ENCODE peak calls at places on chromosome 12, in nine cellular contexts. W, V, F, N, H, C, U, E and X are unnamed samples.
A peak's percentile ranks its signal among the peaks of the same experiment; 100 is the strongest.

GRCh38 chr12:9509464-9510166 is 98.1 kb downstream of the KLRB1 start:
- DNase-seq in W (no peak), V (no peak), C (no peak), E (no peak), N (no peak), H (no peak), U (no peak), F (no peak), X (peak; percentile 0)

GRCh38 chr12:78321696-78322095 is 491.0 kb downstream of the NAV3 start:
- DNase-seq in E (no peak), H (no peak), U (no peak), C (no peak), W (no peak), V (no peak), F (no peak), N (no peak), X (no peak)

GRCh38 chr12:22262309-22262708 is 72.2 kb downstream of the ST8SIA1 start:
- DNase-seq in C (peak; percentile 49), H (peak; percentile 25), F (no peak), N (no peak), U (no peak), V (no peak), E (no peak), W (no peak), X (no peak)

GRCh38 chr12:84757978-84758377 is 154.6 kb downstream of the SLC6A15 start:
- DNase-seq in N (no peak), C (no peak), W (no peak), U (no peak), V (no peak), H (no peak), E (no peak), F (no peak), X (no peak)

GRCh38 chr12:124808276-124808675 is 55.4 kb downstream of the SCARB1 start:
- DNase-seq in H (no peak), N (no peak), V (no peak), F (no peak), E (no peak), W (no peak), U (no peak), C (no peak), X (no peak)

GRCh38 chr12:32362892-32363291 is 36.5 kb upstream of the FGD4 start:
- DNase-seq in N (no peak), F (no peak), H (no peak), V (no peak), W (no peak), C (no peak), U (no peak), E (no peak), X (no peak)

GRCh38 chr12:129903092-129903945 is 506 bp downstream of the TMEM132D start:
- DNase-seq in V (no peak), N (no peak), W (peak; percentile 6), C (peak; percentile 33), U (no peak), F (no peak), H (no peak), E (no peak), X (no peak)

GRCh38 chr12:10365716-10366433 is 24.0 kb downstream of the KLRK1 start:
- DNase-seq in H (no peak), C (no peak), W (no peak), F (no peak), N (no peak), U (no peak), V (no peak), E (no peak), X (no peak)

GRCh38 chr12:124543052-124543590 is 24.3 kb downstream of the NCOR2 start:
- DNase-seq in N (no peak), H (no peak), C (no peak), W (no peak), U (no peak), F (no peak), V (no peak), E (no peak), X (peak; percentile 74)

GRCh38 chr12:46187023-46187422 is 81.8 kb downstream of the SLC38A1 start:
- DNase-seq in E (no peak), W (no peak), N (no peak), C (no peak), H (no peak), F (peak; percentile 52), V (no peak), U (peak; percentile 34), X (peak; percentile 59)

GRCh38 chr12:22459872-22460490 is 84.4 kb downstream of the C2CD5 start:
- DNase-seq in E (no peak), H (peak; percentile 66), W (peak; percentile 12), N (no peak), C (peak; percentile 91), V (no peak), U (no peak), F (no peak), X (peak; percentile 74)

GRCh38 chr12:95195122-95195521 is 22.1 kb downstream of the FGD6 start:
- DNase-seq in H (no peak), N (no peak), C (peak; percentile 60), W (no peak), U (no peak), V (no peak), F (no peak), E (no peak), X (no peak)

GRCh38 chr12:4118017-4118510 is 155.5 kb upstream of the CCND2 start:
- DNase-seq in C (no peak), H (no peak), U (no peak), W (no peak), F (peak; percentile 51), E (peak; percentile 30), V (peak; percentile 86), N (peak; percentile 89), X (no peak)

GRCh38 chr12:34404377-34405285 is 382.3 kb downstream of the ALG10 start:
- DNase-seq in H (no peak), W (no peak), U (peak; percentile 3), N (no peak), V (peak; percentile 12), F (no peak), E (peak; percentile 20), C (no peak), X (no peak)

GRCh38 chr12:81859521-81859920 is 100.4 kb upstream of the PPFIA2 start:
- DNase-seq in U (no peak), W (no peak), V (no peak), E (no peak), F (no peak), H (no peak), C (no peak), N (no peak), X (peak; percentile 94)

GRCh38 chr12:47824198-47824597 is 4.5 kb upstream of the HDAC7 start:
- DNase-seq in W (no peak), C (no peak), E (no peak), F (no peak), H (no peak), V (no peak), U (no peak), N (no peak), X (no peak)

GRCh38 chr12:16636435-16637055 is 30.6 kb upstream of the LMO3 start:
- DNase-seq in U (no peak), N (peak; percentile 51), E (no peak), H (no peak), C (no peak), F (no peak), V (no peak), W (no peak), X (no peak)

GRCh38 chr12:130651188-130651587 is 64.9 kb downstream of the RIMBP2 start:
- DNase-seq in H (no peak), U (no peak), N (no peak), E (no peak), V (no peak), C (no peak), F (no peak), W (no peak), X (no peak)

GRCh38 chr12:48601013-48601756 is 31.3 kb upstream of the LALBA start:
- DNase-seq in W (peak; percentile 26), C (peak; percentile 80), U (no peak), H (peak; percentile 97), E (no peak), N (peak; percentile 45), V (no peak), F (no peak), X (peak; percentile 21)

DNA sequence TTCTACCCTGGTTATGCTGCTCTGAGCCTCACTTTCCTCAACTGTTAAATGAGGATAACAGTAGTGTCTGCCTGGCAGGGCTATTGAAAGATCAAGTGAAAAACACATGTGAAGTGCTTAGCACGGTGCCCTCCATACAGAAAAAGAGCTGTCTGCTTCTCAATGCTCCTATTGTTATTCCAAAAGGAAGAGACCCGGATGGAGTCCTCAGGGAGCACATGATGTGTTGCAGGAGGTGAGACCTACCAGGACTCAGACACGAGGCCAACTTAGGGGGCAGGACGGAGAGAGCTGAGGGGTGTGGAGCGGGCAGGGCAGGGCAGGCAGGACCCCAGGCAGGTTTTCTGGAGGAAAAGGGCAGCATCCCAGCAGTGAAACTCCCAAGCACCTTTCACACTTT is 8.9 kb downstream of the FAIM2 start:
- DNase-seq in V (no peak), N (no peak), C (no peak), E (peak; percentile 29), F (no peak), U (no peak), W (no peak), H (peak; percentile 44), X (no peak)
- H3K4me1 ChIP-seq in V (no peaks in the 10 kb centered on the region), N (no peaks in the 10 kb centered on the region), C (peaks cover 8% of the 10 kb centered on the region), E (peaks cover 4% of the 10 kb centered on the region), F (no peaks in the 10 kb centered on the region), U (no peaks in the 10 kb centered on the region), W (peaks cover 6% of the 10 kb centered on the region), H (peaks cover 30% of the 10 kb centered on the region), X (no peaks in the 10 kb centered on the region)

GRCh38 chr12:110550981-110551380 is 32.1 kb downstream of the PPTC7 start:
- DNase-seq in C (no peak), U (no peak), E (no peak), F (no peak), W (no peak), H (no peak), V (no peak), N (no peak), X (no peak)
- H3K4me1 ChIP-seq in C (peaks cover 7% of the 10 kb centered on the region), U (peaks cover 4% of the 10 kb centered on the region), E (peaks cover 29% of the 10 kb centered on the region), F (peaks cover 35% of the 10 kb centered on the region), W (no peaks in the 10 kb centered on the region), H (no peaks in the 10 kb centered on the region), V (peaks cover 4% of the 10 kb centered on the region), N (peaks cover 11% of the 10 kb centered on the region), X (peaks cover 31% of the 10 kb centered on the region)

GRCh38 chr12:108645686-108646596 is 12.2 kb upstream of the SELPLG start:
- DNase-seq in W (no peak), V (no peak), H (no peak), N (no peak), U (no peak), F (no peak), C (no peak), E (no peak), X (no peak)
- H3K4me1 ChIP-seq in W (no peaks in the 10 kb centered on the region), V (no peaks in the 10 kb centered on the region), H (peaks cover 8% of the 10 kb centered on the region), N (peaks cover 16% of the 10 kb centered on the region), U (peaks cover 5% of the 10 kb centered on the region), F (peaks cover 12% of the 10 kb centered on the region), C (no peaks in the 10 kb centered on the region), E (peaks cover 4% of the 10 kb centered on the region), X (no peaks in the 10 kb centered on the region)

GRCh38 chr12:56626691-56627090 is 3.4 kb downstream of the BAZ2A start:
- DNase-seq in W (no peak), H (no peak), E (no peak), V (no peak), F (no peak), U (no peak), N (no peak), C (no peak), X (no peak)
- H3K4me1 ChIP-seq in W (peaks cover 8% of the 10 kb centered on the region), H (peaks cover 7% of the 10 kb centered on the region), E (peaks cover 3% of the 10 kb centered on the region), V (peaks cover 1% of the 10 kb centered on the region), F (peaks cover 51% of the 10 kb centered on the region), U (peaks cover 26% of the 10 kb centered on the region), N (peaks cover 27% of the 10 kb centered on the region), C (peaks cover 28% of the 10 kb centered on the region), X (peaks cover 21% of the 10 kb centered on the region)

GRCh38 chr12:20525064-20525610 is 156.8 kb downstream of the PDE3A start:
- DNase-seq in E (no peak), C (no peak), H (no peak), U (no peak), F (no peak), N (no peak), V (no peak), W (no peak), X (no peak)
- H3K4me1 ChIP-seq in E (no peaks in the 10 kb centered on the region), C (peaks cover 40% of the 10 kb centered on the region), H (no peaks in the 10 kb centered on the region), U (no peaks in the 10 kb centered on the region), F (peaks cover 12% of the 10 kb centered on the region), N (no peaks in the 10 kb centered on the region), V (no peaks in the 10 kb centered on the region), W (peaks cover 5% of the 10 kb centered on the region), X (no peaks in the 10 kb centered on the region)